ENCODE peak calls at places on chromosomes 13 and 19, in six cellular contexts. Z, C, W, U, Q and T are unnamed samples.

GRCh38 chr13:45257638-45258338 is 56.9 kb upstream of the KCTD4 start:
- DNase-seq in W (no peak), U (no peak), Q (peak; percentile 29), Z (no peak), C (no peak), T (no peak)

GRCh38 chr13:114315074-114315785 is 927 bp downstream of the CHAMP1 start:
- DNase-seq in Z (no peak), C (no peak), U (no peak), Q (no peak), W (no peak), T (no peak)

GRCh38 chr19:46383846-46384245 is 29.5 kb downstream of the CCDC8 start:
- DNase-seq in W (no peak), U (no peak), Z (no peak), C (no peak), Q (no peak), T (no peak)

GRCh38 chr19:3604227-3604986 is 2.3 kb downstream of the TBXA2R start:
- DNase-seq in U (no peak), W (no peak), Q (no peak), C (no peak), Z (no peak), T (no peak)

GRCh38 chr13:100300708-100301107 is 211.8 kb downstream of the PCCA start:
- DNase-seq in W (no peak), U (peak; percentile 13), C (no peak), Q (no peak), Z (no peak), T (no peak)

GRCh38 chr13:32205426-32206096 is 109.6 kb downstream of the ZAR1L start:
- DNase-seq in Z (no peak), C (no peak), Q (no peak), U (no peak), W (no peak), T (no peak)

GRCh38 chr19:38727868-38728660 is 16.2 kb downstream of the CAPN12 start:
- DNase-seq in C (no peak), W (no peak), Z (no peak), U (no peak), Q (no peak), T (no peak)

GRCh38 chr19:21839966-21840365 is 4.0 kb upstream of the ZNF43 start:
- DNase-seq in W (no peak), Q (no peak), U (no peak), Z (no peak), C (no peak), T (no peak)

GRCh38 chr19:53019684-53020083 is 6.0 kb downstream of the ERVV-1 start:
- DNase-seq in Q (no peak), U (peak; percentile 64), Z (no peak), C (no peak), W (no peak), T (no peak)

GRCh38 chr13:62432906-62433305 is 1017.3 kb upstream of the PCDH20 start:
- DNase-seq in Q (no peak), W (no peak), C (no peak), Z (no peak), U (no peak), T (no peak)

GRCh38 chr13:76798037-76798436 is 88.2 kb downstream of the KCTD12 start:
- DNase-seq in Z (no peak), W (no peak), C (no peak), Q (no peak), U (no peak), T (no peak)

GRCh38 chr19:39778763-39779162 is at the start of gene LEUTX:
- DNase-seq in C (no peak), U (no peak), W (no peak), Z (no peak), Q (no peak), T (no peak)

GRCh38 chr19:47416667-47417033 is 2.7 kb downstream of the MEIS3 start:
- DNase-seq in W (no peak), C (no peak), U (no peak), Z (no peak), Q (no peak), T (no peak)

GRCh38 chr19:46904114-46905060 is 43.6 kb downstream of the ARHGAP35 start:
- DNase-seq in W (no peak), U (no peak), Z (no peak), Q (peak; percentile 77), C (no peak), T (peak; percentile 7)

GRCh38 chr13:90105881-90106496 is 1241.5 kb upstream of the MIR17HG start:
- DNase-seq in U (no peak), C (no peak), Q (peak; percentile 2), Z (no peak), W (no peak), T (no peak)

GRCh38 chr13:99308481-99309087 is 1.4 kb upstream of the GPR183 start:
- DNase-seq in W (no peak), Q (peak; percentile 59), U (no peak), Z (no peak), C (no peak), T (no peak)

GRCh38 chr13:110540871-110541525 is 20.5 kb downstream of the RAB20 start:
- DNase-seq in Z (no peak), C (no peak), U (peak; percentile 55), W (no peak), Q (no peak), T (peak; percentile 38)

GRCh38 chr13:42327725-42328124 is 55.8 kb downstream of the AKAP11 start:
- DNase-seq in W (no peak), C (no peak), U (no peak), Q (no peak), Z (no peak), T (no peak)
- TF ChIP-seq CTCF in W (no peak), C (no peak), U (no peak), Q (no peak), Z (no peak), T (no peak)

GRCh38 chr19:12838182-12838890 is at the start of gene MAST1:
- DNase-seq in Z (no peak), C (no peak), U (peak; percentile 91), W (peak; percentile 36), Q (no peak), T (peak; percentile 81)
- TF ChIP-seq CTCF in Z (peak; percentile 38), C (peak; percentile 58), U (peak; percentile 66), W (no peak), Q (no peak), T (peak; percentile 33)

DNA sequence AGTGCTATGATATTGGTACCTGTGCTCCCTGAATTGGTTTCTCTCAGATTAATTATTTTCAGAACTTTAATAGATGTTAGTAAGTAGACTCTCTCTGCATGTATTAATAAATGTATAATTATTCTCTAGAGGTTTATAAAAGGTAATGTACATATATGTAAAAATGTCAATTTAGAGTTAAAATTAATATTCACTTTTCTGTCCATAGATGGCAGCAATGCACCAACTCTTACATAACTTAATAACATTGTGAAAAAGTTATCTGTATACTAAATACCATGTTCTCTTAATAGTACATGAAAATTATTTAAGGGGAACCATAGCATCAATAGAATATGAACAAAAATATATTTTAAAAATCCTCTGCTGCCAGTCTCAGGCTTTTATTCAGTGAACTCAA is 515.0 kb upstream of the KLHL1 start:
- DNase-seq in Q (no peak), C (no peak), U (peak; percentile 2), W (no peak), Z (no peak), T (no peak)
- TF ChIP-seq CTCF in Q (no peak), C (peak; percentile 68), U (peak; percentile 63), W (peak; percentile 7), Z (peak; percentile 26), T (peak; percentile 52)

GRCh38 chr13:25446261-25446660 is 74.5 kb downstream of the ATP8A2 start:
- DNase-seq in U (no peak), W (no peak), C (no peak), Z (no peak), Q (no peak), T (no peak)

GRCh38 chr13:25447396-25447795 is 75.6 kb downstream of the ATP8A2 start:
- DNase-seq in W (no peak), U (no peak), Z (no peak), C (no peak), Q (no peak), T (no peak)
- TF ChIP-seq CTCF in W (no peak), U (no peak), Z (no peak), C (no peak), Q (no peak), T (no peak)

DNA sequence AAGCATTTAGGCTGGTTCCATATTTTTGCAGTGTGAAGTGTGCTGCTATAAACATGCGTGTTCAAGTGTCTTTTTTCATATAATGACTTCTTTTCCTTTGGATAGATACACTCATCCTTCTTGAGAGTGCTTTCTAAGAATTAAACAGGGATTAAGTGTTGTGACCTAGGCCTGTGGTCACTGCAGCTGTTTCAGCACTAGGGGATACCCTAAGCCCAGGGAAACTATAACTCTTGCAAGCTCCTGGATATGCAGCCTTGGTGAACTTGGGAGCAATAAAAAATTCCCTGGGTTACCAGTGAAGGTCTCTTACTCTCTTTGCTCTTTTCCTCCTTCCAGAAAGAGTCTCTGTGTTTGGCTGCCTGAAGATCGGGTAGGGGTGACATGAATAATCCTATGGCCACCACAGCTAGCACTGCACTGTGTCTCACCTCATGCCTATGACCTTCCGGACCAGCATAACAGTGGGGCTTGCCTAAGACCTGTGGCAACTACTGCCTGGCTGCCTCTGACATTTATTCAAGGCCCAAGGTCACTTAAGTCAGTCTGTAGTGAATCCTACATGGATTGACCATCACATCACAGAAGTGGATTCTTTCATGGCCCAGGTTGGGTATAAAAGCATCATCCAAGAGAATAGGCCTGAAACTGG is 799.7 kb downstream of the DACH1 start:
- DNase-seq in U (peak; percentile 40), C (no peak), Z (no peak), W (no peak), Q (no peak), T (no peak)
- TF ChIP-seq CTCF in U (peak; percentile 55), C (no peak), Z (no peak), W (no peak), Q (no peak), T (peak; percentile 35)

GRCh38 chr13:22736768-22737092 is 444.0 kb upstream of the SGCG start:
- DNase-seq in Z (no peak), Q (no peak), C (no peak), W (no peak), U (no peak), T (no peak)

GRCh38 chr13:22738357-22738756 is 442.4 kb upstream of the SGCG start:
- DNase-seq in U (no peak), C (no peak), Z (no peak), Q (no peak), W (no peak), T (no peak)

GRCh38 chr13:22736084-22736767 is 444.6 kb upstream of the SGCG start:
- DNase-seq in U (no peak), Q (no peak), W (no peak), Z (no peak), C (no peak), T (no peak)

GRCh38 chr13:22744688-22745452 is 435.9 kb upstream of the SGCG start:
- DNase-seq in Z (no peak), C (no peak), U (no peak), Q (no peak), W (no peak), T (no peak)

GRCh38 chr13:22740264-22740663 is 440.5 kb upstream of the SGCG start:
- DNase-seq in Z (no peak), W (no peak), Q (no peak), C (no peak), U (peak; percentile 49), T (no peak)
- TF ChIP-seq CTCF in Z (no peak), W (no peak), Q (no peak), C (peak; percentile 33), U (peak; percentile 74), T (peak; percentile 17)